ENCODE peak calls at places on chromosomes 12 and 14, in seven cellular contexts. V is cardiac fibroblast, J is RCC 7860, U is AG09309, T is tibial nerve, Q is EH, O is NCI-H2107. A is an unnamed sample.

GRCh38 chr14:49950275-49951250 is 57.7 kb downstream of the ARF6 start:
- DNase-seq in V (peak), J (peak), U (no peak), T (no peak), Q (peak), O (peak), A (no peak)

GRCh38 chr12:60266381-60266852 is 670.6 kb downstream of the SLC16A7 start:
- DNase-seq in V (peak), J (peak), U (peak), T (no peak), Q (peak), O (no peak), A (peak)

GRCh38 chr14:71932229-71932951 is at the start of gene RGS6:
- DNase-seq in V (peak), J (no peak), U (no peak), T (no peak), Q (peak), O (peak), A (peak)

GRCh38 chr14:81427348-81428058 is 27.4 kb upstream of the STON2 start:
- DNase-seq in V (no peak), J (no peak), U (no peak), T (no peak), Q (no peak), O (no peak), A (no peak)

GRCh38 chr12:129304532-129304931 is 451.3 kb downstream of the GLT1D1 start:
- DNase-seq in V (no peak), J (no peak), U (no peak), T (no peak), Q (no peak), O (no peak), A (no peak)

GRCh38 chr12:47017901-47018479 is 61.4 kb upstream of the PCED1B start:
- DNase-seq in V (peak), J (no peak), U (no peak), T (no peak), Q (peak), O (no peak), A (peak)

GRCh38 chr12:119354187-119354586 is 19.7 kb downstream of the CCDC60 start:
- DNase-seq in V (no peak), J (no peak), U (no peak), T (no peak), Q (no peak), O (no peak), A (no peak)

GRCh38 chr14:99681101-99681831 is 2.8 kb upstream of the CYP46A1 start:
- DNase-seq in V (no peak), J (no peak), U (no peak), T (no peak), Q (no peak), O (no peak), A (no peak)

GRCh38 chr12:66268562-66268961 is 33.7 kb upstream of the HELB start:
- DNase-seq in V (no peak), J (no peak), U (no peak), T (no peak), Q (no peak), O (no peak), A (peak)

GRCh38 chr12:95216704-95217376 is 427 bp downstream of the FGD6 start:
- DNase-seq in V (peak), J (peak), U (no peak), T (no peak), Q (no peak), O (no peak), A (no peak)